ENCODE peak calls at places on chromosomes 1 and 21, in ten cellular contexts. One of them, this sample, is unnamed.

GRCh38 chr1:90725341-90725960 is 8.3 kb upstream of the BARHL2 start:
- DNase-seq in A549: no peak
- DNase-seq in left ventricle myocardium inferior: no peak
- DNase-seq in lower leg skin: no peak
- DNase-seq in thyroid gland: no peak
- DNase-seq in ovary: no peak
- DNase-seq in psoas muscle: no peak
- DNase-seq in astrocyte of the spinal cord: no peak
- DNase-seq in AG09309: no peak
- DNase-seq in cardiac muscle cell: no peak
- DNase-seq in this sample: no peak

GRCh38 chr1:206770531-206771352 is at the start of gene IL19:
- DNase-seq in ovary: no peak
- DNase-seq in astrocyte of the spinal cord: peak
- DNase-seq in left ventricle myocardium inferior: peak
- DNase-seq in thyroid gland: no peak
- DNase-seq in A549: no peak
- DNase-seq in psoas muscle: no peak
- DNase-seq in lower leg skin: no peak
- DNase-seq in AG09309: peak
- DNase-seq in cardiac muscle cell: no peak
- DNase-seq in this sample: no peak

GRCh38 chr1:96710708-96711477 is 10.7 kb upstream of the PTBP2 start:
- DNase-seq in A549: no peak
- DNase-seq in left ventricle myocardium inferior: no peak
- DNase-seq in psoas muscle: no peak
- DNase-seq in ovary: no peak
- DNase-seq in cardiac muscle cell: no peak
- DNase-seq in lower leg skin: no peak
- DNase-seq in astrocyte of the spinal cord: peak
- DNase-seq in thyroid gland: no peak
- DNase-seq in AG09309: no peak
- DNase-seq in this sample: no peak

GRCh38 chr1:58818075-58818474 is 34.2 kb upstream of the JUN start:
- DNase-seq in cardiac muscle cell: no peak
- DNase-seq in lower leg skin: no peak
- DNase-seq in psoas muscle: no peak
- DNase-seq in AG09309: peak
- DNase-seq in A549: peak
- DNase-seq in ovary: no peak
- DNase-seq in astrocyte of the spinal cord: peak
- DNase-seq in thyroid gland: no peak
- DNase-seq in left ventricle myocardium inferior: no peak
- DNase-seq in this sample: no peak

GRCh38 chr1:179925906-179926305 is 28.7 kb upstream of the CEP350 start:
- DNase-seq in left ventricle myocardium inferior: no peak
- DNase-seq in astrocyte of the spinal cord: no peak
- DNase-seq in cardiac muscle cell: no peak
- DNase-seq in ovary: no peak
- DNase-seq in AG09309: no peak
- DNase-seq in thyroid gland: no peak
- DNase-seq in lower leg skin: no peak
- DNase-seq in psoas muscle: no peak
- DNase-seq in A549: no peak
- DNase-seq in this sample: no peak

GRCh38 chr1:229344139-229344538 is 1.3 kb upstream of the CCSAP start:
- DNase-seq in ovary: no peak
- DNase-seq in AG09309: no peak
- DNase-seq in A549: no peak
- DNase-seq in astrocyte of the spinal cord: no peak
- DNase-seq in psoas muscle: no peak
- DNase-seq in left ventricle myocardium inferior: no peak
- DNase-seq in lower leg skin: no peak
- DNase-seq in thyroid gland: no peak
- DNase-seq in cardiac muscle cell: no peak
- DNase-seq in this sample: no peak

GRCh38 chr1:8448906-8449661 is 131.2 kb downstream of the SLC45A1 start:
- DNase-seq in AG09309: no peak
- DNase-seq in lower leg skin: no peak
- DNase-seq in astrocyte of the spinal cord: peak
- DNase-seq in ovary: no peak
- DNase-seq in A549: no peak
- DNase-seq in thyroid gland: peak
- DNase-seq in cardiac muscle cell: peak
- DNase-seq in psoas muscle: no peak
- DNase-seq in left ventricle myocardium inferior: no peak
- DNase-seq in this sample: no peak

GRCh38 chr21:33266050-33266783 is at the start of gene IL10RB:
- DNase-seq in AG09309: no peak
- DNase-seq in lower leg skin: peak
- DNase-seq in psoas muscle: peak
- DNase-seq in cardiac muscle cell: peak
- DNase-seq in ovary: peak
- DNase-seq in left ventricle myocardium inferior: peak
- DNase-seq in astrocyte of the spinal cord: peak
- DNase-seq in A549: peak
- DNase-seq in thyroid gland: peak
- DNase-seq in this sample: no peak

GRCh38 chr1:159921251-159921650 is 4.1 kb downstream of the TAGLN2 start:
- DNase-seq in psoas muscle: no peak
- DNase-seq in astrocyte of the spinal cord: no peak
- DNase-seq in A549: no peak
- DNase-seq in left ventricle myocardium inferior: no peak
- DNase-seq in cardiac muscle cell: no peak
- DNase-seq in AG09309: no peak
- DNase-seq in ovary: no peak
- DNase-seq in lower leg skin: no peak
- DNase-seq in thyroid gland: no peak
- DNase-seq in this sample: no peak

GRCh38 chr1:16396591-16396990 is 29.5 kb downstream of the SZRD1 start:
- DNase-seq in thyroid gland: no peak
- DNase-seq in A549: no peak
- DNase-seq in psoas muscle: peak
- DNase-seq in left ventricle myocardium inferior: no peak
- DNase-seq in AG09309: peak
- DNase-seq in cardiac muscle cell: no peak
- DNase-seq in lower leg skin: peak
- DNase-seq in astrocyte of the spinal cord: peak
- DNase-seq in ovary: peak
- DNase-seq in this sample: no peak

GRCh38 chr1:159279754-159280153 is 22.4 kb upstream of the FCER1A start:
- DNase-seq in A549: peak
- DNase-seq in ovary: no peak
- DNase-seq in thyroid gland: no peak
- DNase-seq in lower leg skin: no peak
- DNase-seq in astrocyte of the spinal cord: no peak
- DNase-seq in AG09309: no peak
- DNase-seq in cardiac muscle cell: no peak
- DNase-seq in left ventricle myocardium inferior: no peak
- DNase-seq in psoas muscle: no peak
- DNase-seq in this sample: no peak

GRCh38 chr1:182680901-182681300 is 3.5 kb downstream of the RGS8 start:
- DNase-seq in AG09309: no peak
- DNase-seq in cardiac muscle cell: no peak
- DNase-seq in A549: peak
- DNase-seq in left ventricle myocardium inferior: no peak
- DNase-seq in lower leg skin: no peak
- DNase-seq in psoas muscle: no peak
- DNase-seq in thyroid gland: no peak
- DNase-seq in astrocyte of the spinal cord: peak
- DNase-seq in ovary: no peak
- DNase-seq in this sample: no peak

GRCh38 chr1:203178083-203178482 is 2.5 kb upstream of the MYBPH start:
- DNase-seq in left ventricle myocardium inferior: no peak
- DNase-seq in ovary: no peak
- DNase-seq in astrocyte of the spinal cord: no peak
- DNase-seq in A549: peak
- DNase-seq in lower leg skin: no peak
- DNase-seq in psoas muscle: no peak
- DNase-seq in cardiac muscle cell: no peak
- DNase-seq in thyroid gland: no peak
- DNase-seq in AG09309: no peak
- DNase-seq in this sample: no peak

GRCh38 chr1:163166886-163167555 is 35.7 kb downstream of the RGS5 start:
- DNase-seq in psoas muscle: no peak
- DNase-seq in thyroid gland: no peak
- DNase-seq in A549: no peak
- DNase-seq in ovary: no peak
- DNase-seq in cardiac muscle cell: no peak
- DNase-seq in lower leg skin: no peak
- DNase-seq in astrocyte of the spinal cord: peak
- DNase-seq in left ventricle myocardium inferior: no peak
- DNase-seq in AG09309: no peak
- DNase-seq in this sample: no peak

DNA sequence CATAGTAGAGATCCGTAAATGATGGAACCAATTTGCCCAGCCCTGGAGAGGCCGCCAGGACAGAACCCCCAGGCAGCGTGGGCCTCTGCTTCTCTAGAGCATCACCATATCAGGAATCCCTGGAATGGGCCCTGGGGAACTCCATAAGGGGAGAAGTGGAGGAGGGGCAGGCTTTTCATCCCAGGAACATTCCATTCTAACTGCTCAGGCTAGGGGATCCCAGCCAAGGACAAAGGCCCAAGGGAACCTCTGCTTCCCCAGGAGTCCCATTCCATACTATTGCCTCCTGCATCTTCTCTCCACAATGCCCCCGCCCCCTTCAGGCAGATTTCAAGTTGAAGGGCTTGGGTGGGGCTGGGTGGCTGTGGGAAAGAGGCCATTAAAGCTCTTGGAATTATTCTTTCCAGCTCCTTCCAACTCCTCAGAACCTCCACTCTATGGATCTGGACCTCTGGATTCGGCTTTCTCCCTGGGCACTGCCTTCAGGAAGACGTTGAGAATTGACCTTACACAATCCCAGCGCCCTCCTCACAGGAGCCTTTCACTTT is 6.0 kb downstream of the TRNP1 start:
- DNase-seq in ovary: peak
- DNase-seq in A549: peak
- DNase-seq in psoas muscle: peak
- DNase-seq in left ventricle myocardium inferior: peak
- DNase-seq in cardiac muscle cell: peak
- DNase-seq in AG09309: peak
- DNase-seq in thyroid gland: peak
- DNase-seq in lower leg skin: peak
- DNase-seq in astrocyte of the spinal cord: peak
- DNase-seq in this sample: peak
- H3K4me3 ChIP-seq in ovary: no peak
- H3K4me3 ChIP-seq in A549: peak
- H3K4me3 ChIP-seq in psoas muscle: no peak
- H3K4me3 ChIP-seq in left ventricle myocardium inferior: no peak
- H3K4me3 ChIP-seq in cardiac muscle cell: no peak
- H3K4me3 ChIP-seq in AG09309: no peak
- H3K4me3 ChIP-seq in thyroid gland: no peak
- H3K4me3 ChIP-seq in lower leg skin: no peak
- H3K4me3 ChIP-seq in astrocyte of the spinal cord: no peak
- H3K4me3 ChIP-seq in this sample: peak

GRCh38 chr1:24705260-24706073 is 39.8 kb upstream of the CLIC4 start:
- DNase-seq in cardiac muscle cell: peak
- DNase-seq in lower leg skin: peak
- DNase-seq in psoas muscle: peak
- DNase-seq in left ventricle myocardium inferior: peak
- DNase-seq in thyroid gland: peak
- DNase-seq in A549: peak
- DNase-seq in ovary: peak
- DNase-seq in astrocyte of the spinal cord: peak
- DNase-seq in AG09309: no peak
- DNase-seq in this sample: no peak
- TF ChIP-seq CTCF in cardiac muscle cell: no peak
- TF ChIP-seq CTCF in lower leg skin: no peak
- TF ChIP-seq CTCF in psoas muscle: no peak
- TF ChIP-seq CTCF in left ventricle myocardium inferior: no peak
- TF ChIP-seq CTCF in thyroid gland: no peak
- TF ChIP-seq CTCF in A549: no peak
- TF ChIP-seq CTCF in ovary: no peak
- TF ChIP-seq CTCF in astrocyte of the spinal cord: no peak
- TF ChIP-seq CTCF in AG09309: no peak
- TF ChIP-seq CTCF in this sample: no peak

GRCh38 chr1:118223426-118223825 is 38.4 kb upstream of the SPAG17 start:
- DNase-seq in lower leg skin: no peak
- DNase-seq in left ventricle myocardium inferior: peak
- DNase-seq in cardiac muscle cell: peak
- DNase-seq in A549: no peak
- DNase-seq in AG09309: no peak
- DNase-seq in astrocyte of the spinal cord: no peak
- DNase-seq in thyroid gland: no peak
- DNase-seq in psoas muscle: peak
- DNase-seq in ovary: no peak
- DNase-seq in this sample: no peak

DNA sequence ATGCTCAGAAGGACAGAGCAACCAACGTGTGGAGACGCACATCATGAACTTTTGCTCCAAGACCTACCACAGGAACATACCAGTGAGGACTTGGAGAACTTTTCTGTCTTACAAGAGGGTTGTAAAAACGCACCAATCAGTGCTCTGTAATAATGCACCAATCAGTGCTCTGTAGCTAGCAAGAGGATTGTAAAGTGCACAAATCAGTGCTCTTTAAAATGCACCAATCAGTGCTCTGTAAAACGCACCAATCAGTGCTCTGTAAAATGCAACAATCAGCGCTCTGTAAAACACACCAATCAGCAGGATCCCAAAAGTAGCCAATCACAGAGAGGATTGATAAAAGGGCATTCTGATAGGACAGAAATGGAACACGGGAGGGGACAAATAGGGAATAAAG is 40.4 kb upstream of the SPAG17 start:
- DNase-seq in thyroid gland: no peak
- DNase-seq in left ventricle myocardium inferior: no peak
- DNase-seq in AG09309: no peak
- DNase-seq in psoas muscle: no peak
- DNase-seq in lower leg skin: no peak
- DNase-seq in A549: no peak
- DNase-seq in cardiac muscle cell: no peak
- DNase-seq in ovary: no peak
- DNase-seq in astrocyte of the spinal cord: no peak
- DNase-seq in this sample: no peak
- H3K4me3 ChIP-seq in thyroid gland: no peak
- H3K4me3 ChIP-seq in left ventricle myocardium inferior: no peak
- H3K4me3 ChIP-seq in AG09309: no peak
- H3K4me3 ChIP-seq in psoas muscle: no peak
- H3K4me3 ChIP-seq in lower leg skin: no peak
- H3K4me3 ChIP-seq in A549: no peak
- H3K4me3 ChIP-seq in cardiac muscle cell: no peak
- H3K4me3 ChIP-seq in ovary: no peak
- H3K4me3 ChIP-seq in astrocyte of the spinal cord: no peak
- H3K4me3 ChIP-seq in this sample: no peak

GRCh38 chr1:190754769-190755168 is 277.1 kb upstream of the BRINP3 start:
- DNase-seq in cardiac muscle cell: no peak
- DNase-seq in ovary: no peak
- DNase-seq in astrocyte of the spinal cord: peak
- DNase-seq in A549: peak
- DNase-seq in left ventricle myocardium inferior: no peak
- DNase-seq in lower leg skin: no peak
- DNase-seq in psoas muscle: no peak
- DNase-seq in thyroid gland: no peak
- DNase-seq in AG09309: no peak
- DNase-seq in this sample: no peak
- TF ChIP-seq CTCF in cardiac muscle cell: peak
- TF ChIP-seq CTCF in ovary: no peak
- TF ChIP-seq CTCF in astrocyte of the spinal cord: no peak
- TF ChIP-seq CTCF in A549: no peak
- TF ChIP-seq CTCF in left ventricle myocardium inferior: no peak
- TF ChIP-seq CTCF in lower leg skin: no peak
- TF ChIP-seq CTCF in psoas muscle: no peak
- TF ChIP-seq CTCF in thyroid gland: no peak
- TF ChIP-seq CTCF in AG09309: no peak
- TF ChIP-seq CTCF in this sample: no peak

This sample was measured in coronary artery.